ENCODE peak calls at places on chromosome X, in eight cellular contexts. B is psoas muscle, T is transverse colon, L is fibroblast of lung, C is astrocyte, X is left ventricle myocardium inferior, G is sigmoid colon, U is spleen. R is an unnamed sample.

GRCh38 chrX:154372612-154373022 is 1.8 kb downstream of the FLNA start:
- DNase-seq in B (no peak), U (no peak), C (peak; percentile 51), T (no peak), G (no peak), L (peak; percentile 41), X (no peak), R (no peak)

GRCh38 chrX:38225093-38225492 is 4.4 kb upstream of the SRPX start:
- DNase-seq in B (no peak), L (no peak), T (no peak), G (no peak), X (no peak), C (no peak), U (no peak), R (peak; percentile 30)

GRCh38 chrX:118727686-118728339 is 407 bp downstream of the IL13RA1 start:
- DNase-seq in X (peak; percentile 37), C (peak; percentile 8), G (no peak), L (peak; percentile 21), B (peak; percentile 75), T (peak; percentile 46), U (peak; percentile 83), R (no peak)

GRCh38 chrX:107123750-107124149 is 5.1 kb upstream of the RBM41 start:
- DNase-seq in X (no peak), L (no peak), T (no peak), B (no peak), G (no peak), C (no peak), U (no peak), R (no peak)

GRCh38 chrX:29634516-29634915 is 580.8 kb upstream of the MAGEB2 start:
- DNase-seq in U (no peak), L (no peak), G (no peak), T (no peak), C (peak; percentile 65), X (no peak), B (no peak), R (no peak)

GRCh38 chrX:69618803-69619202 is 2.9 kb downstream of the EDA start:
- DNase-seq in C (no peak), B (no peak), X (no peak), L (peak; percentile 28), U (no peak), T (peak; percentile 11), G (no peak), R (peak; percentile 4)

GRCh38 chrX:123274796-123275195 is 90.7 kb downstream of the GRIA3 start:
- DNase-seq in T (no peak), X (no peak), U (no peak), L (no peak), B (no peak), G (no peak), C (peak; percentile 51), R (no peak)

GRCh38 chrX:97563531-97564133 is 679.9 kb downstream of the RPA4 start:
- DNase-seq in B (no peak), T (peak; percentile 41), U (peak; percentile 80), C (peak; percentile 56), X (peak; percentile 16), G (peak; percentile 65), L (peak; percentile 77), R (peak; percentile 5)

GRCh38 chrX:1152090-1152489 is 60.4 kb downstream of the CRLF2 start:
- DNase-seq in U (no peak), L (no peak), B (peak; percentile 4), C (no peak), G (no peak), X (no peak), T (no peak), R (no peak)

GRCh38 chrX:127459784-127460183 is 592.4 kb downstream of the ACTRT1 start:
- DNase-seq in B (no peak), X (no peak), L (no peak), T (no peak), U (no peak), C (no peak), G (no peak), R (no peak)

GRCh38 chrX:136780738-136781137 is at the start of gene ARHGEF6:
- DNase-seq in X (no peak), U (no peak), C (no peak), B (no peak), G (no peak), T (peak; percentile 38), L (peak; percentile 9), R (no peak)

GRCh38 chrX:68995780-68996551 is 167.1 kb downstream of the EFNB1 start:
- DNase-seq in T (peak; percentile 79), L (peak; percentile 88), G (no peak), C (peak; percentile 86), B (peak; percentile 65), X (peak; percentile 62), U (no peak), R (no peak)

GRCh38 chrX:51614353-51614752 is 4.4 kb downstream of the CENPVL3 start:
- DNase-seq in U (no peak), L (peak; percentile 60), G (no peak), T (no peak), X (no peak), B (no peak), C (peak; percentile 35), R (peak; percentile 3)

GRCh38 chrX:39149761-39150160 is 348.5 kb downstream of the MID1IP1 start:
- DNase-seq in T (peak; percentile 75), C (no peak), X (peak; percentile 75), L (peak; percentile 74), U (peak; percentile 90), G (peak; percentile 77), B (peak; percentile 86), R (no peak)

GRCh38 chrX:30215357-30215843 is at the start of gene MAGEB2:
- DNase-seq in X (no peak), G (no peak), U (no peak), L (no peak), C (no peak), B (no peak), T (no peak), R (no peak)

GRCh38 chrX:103726477-103726876 is 15.8 kb downstream of the TMEM31 start:
- DNase-seq in U (no peak), C (no peak), B (no peak), G (no peak), L (no peak), X (no peak), T (no peak), R (no peak)

GRCh38 chrX:24216037-24216436 is 66.5 kb downstream of the ZFX start:
- DNase-seq in T (no peak), X (no peak), C (no peak), B (no peak), U (no peak), G (no peak), L (no peak), R (no peak)

GRCh38 chrX:152313529-152314302 is 137.4 kb downstream of the GABRA3 start:
- DNase-seq in L (no peak), X (no peak), C (peak; percentile 8), G (no peak), T (no peak), U (no peak), B (no peak), R (no peak)

GRCh38 chrX:48676893-48677270 is 6.7 kb upstream of the WAS start:
- DNase-seq in T (peak; percentile 27), G (peak; percentile 66), U (no peak), X (no peak), C (no peak), B (no peak), L (no peak), R (no peak)
- H3K27ac ChIP-seq in T (peak overlapping the region; percentile 93), G (peak overlapping the region; percentile 86), U (peak overlapping the region; percentile 96), X (peak overlapping the region; percentile 92), C (peak overlapping the region; percentile 50), B (peak overlapping the region; percentile 88), L (peak overlapping the region; percentile 63), R (no peak overlapping the region)

GRCh38 chrX:130176354-130176776 is 4.6 kb downstream of the RAB33A start:
- DNase-seq in L (no peak), X (no peak), G (no peak), C (no peak), T (peak; percentile 39), U (no peak), B (no peak), R (no peak)
- H3K4me1 ChIP-seq in L (peaks cover 7% of the 10 kb centered on the region), X (peaks cover 31% of the 10 kb centered on the region), G (peaks cover 4% of the 10 kb centered on the region), C (peaks cover 25% of the 10 kb centered on the region), T (peaks cover 3% of the 10 kb centered on the region), U (peaks cover 3% of the 10 kb centered on the region), B (no peaks in the 10 kb centered on the region), R (peaks cover 5% of the 10 kb centered on the region)

GRCh38 chrX:5306654-5307121 is 922.0 kb downstream of the NLGN4X start:
- DNase-seq in L (no peak), B (no peak), U (no peak), C (no peak), X (no peak), T (no peak), G (no peak), R (no peak)
- TF ChIP-seq CTCF in L (no peak), B (no peak), U (no peak), C (no peak), X (no peak), T (no peak), G (no peak), R (no peak)

DNA sequence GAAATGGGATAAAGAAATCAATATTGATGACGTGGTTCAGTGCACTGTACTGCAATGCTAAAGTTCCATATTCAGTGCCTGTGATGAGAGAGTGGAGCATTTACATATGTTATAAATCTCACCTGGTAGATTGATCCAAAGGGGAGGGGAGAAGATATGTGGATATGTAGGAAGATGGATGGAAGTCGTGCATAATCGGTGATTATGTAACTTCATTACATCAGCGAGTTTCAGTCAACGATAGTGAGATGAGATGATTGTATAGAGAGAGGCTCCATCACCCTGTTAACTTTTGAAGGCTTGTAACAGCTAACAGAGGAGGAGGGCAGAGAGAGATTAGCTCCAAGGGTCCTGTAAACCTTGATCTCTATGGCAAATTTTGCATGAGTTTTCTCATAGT is 1.8 kb downstream of the IL1RAPL1 start:
- DNase-seq in L (no peak), C (peak; percentile 5), U (no peak), G (no peak), X (no peak), B (no peak), T (no peak), R (no peak)
- H3K27ac ChIP-seq in L (no peak overlapping the region), C (no peak overlapping the region), U (no peak overlapping the region), G (peak overlapping the region; percentile 31), X (peak overlapping the region; percentile 70), B (no peak overlapping the region), T (peak overlapping the region; percentile 8), R (no peak overlapping the region)

GRCh38 chrX:2696698-2697215 is 5.7 kb downstream of the CD99 start:
- DNase-seq in T (no peak), G (no peak), B (no peak), C (peak; percentile 87), L (peak; percentile 86), U (peak; percentile 71), X (no peak), R (peak; percentile 73)

GRCh38 chrX:2697741-2698294 is 6.7 kb downstream of the CD99 start:
- DNase-seq in C (peak; percentile 33), L (peak; percentile 47), B (no peak), T (no peak), G (no peak), X (no peak), U (no peak), R (no peak)

GRCh38 chrX:2694868-2695267 is 3.8 kb downstream of the CD99 start:
- DNase-seq in G (no peak), U (no peak), X (no peak), T (no peak), L (no peak), B (no peak), C (no peak), R (no peak)

GRCh38 chrX:2698604-2699003 is 7.5 kb downstream of the CD99 start:
- DNase-seq in G (no peak), B (no peak), L (no peak), U (peak; percentile 29), X (no peak), T (no peak), C (no peak), R (no peak)

GRCh38 chrX:2697306-2697705 is 6.2 kb downstream of the CD99 start:
- DNase-seq in T (no peak), C (no peak), B (no peak), L (no peak), X (no peak), G (no peak), U (peak; percentile 37), R (peak; percentile 45)
- H3K4me1 ChIP-seq in T (peaks cover 55% of the 10 kb centered on the region), C (peaks cover 49% of the 10 kb centered on the region), B (peaks cover 65% of the 10 kb centered on the region), L (peaks cover 17% of the 10 kb centered on the region), X (peaks cover 100% of the 10 kb centered on the region), G (peaks cover 97% of the 10 kb centered on the region), U (peaks cover 52% of the 10 kb centered on the region), R (peaks cover 32% of the 10 kb centered on the region)

R was measured in foreskin keratinocyte.